ENCODE peak calls at places on chromosome 4, in nine cellular contexts. M is neural progenitor cell, P is DND-41, S is endothelial cell of umbilical vein, A is fibroblast of lung, J is mammary epithelial cell, W is PC-3, T is HCT116, C is A673. N is an unnamed sample.

GRCh38 chr4:82954212-82954611 is 53.7 kb downstream of the THAP9 start:
- DNase-seq in W (no peak), M (no peak), T (no peak), S (no peak), C (no peak), J (no peak), P (no peak), A (no peak), N (no peak)

GRCh38 chr4:87521757-87522374 is 7.3 kb downstream of the SPARCL1 start:
- DNase-seq in P (no peak), T (peak; percentile 19), J (peak; percentile 90), A (peak; percentile 78), S (no peak), M (no peak), W (peak; percentile 89), C (no peak), N (peak; percentile 21)

GRCh38 chr4:10082047-10082446 is 34.6 kb downstream of the WDR1 start:
- DNase-seq in S (no peak), P (no peak), T (no peak), C (no peak), W (no peak), A (no peak), M (no peak), J (no peak), N (no peak)

GRCh38 chr4:165662341-165662740 is 210.7 kb upstream of the TLL1 start:
- DNase-seq in J (no peak), W (no peak), A (peak; percentile 52), S (no peak), M (no peak), C (no peak), P (no peak), T (no peak), N (no peak)

GRCh38 chr4:145452447-145453162 is 29.0 kb upstream of the SMAD1 start:
- DNase-seq in W (peak; percentile 86), A (peak; percentile 1), C (no peak), M (no peak), T (no peak), J (peak; percentile 21), S (peak; percentile 55), P (no peak), N (no peak)

GRCh38 chr4:122865421-122865820 is 38.8 kb downstream of the FGF2 start:
- DNase-seq in W (no peak), C (no peak), J (no peak), T (no peak), P (no peak), A (no peak), S (no peak), M (no peak), N (no peak)

GRCh38 chr4:100366213-100366612 is 151.6 kb downstream of the EMCN start:
- DNase-seq in A (peak; percentile 39), M (no peak), C (no peak), P (no peak), W (no peak), T (no peak), S (no peak), J (peak; percentile 23), N (no peak)

GRCh38 chr4:76996445-76996844 is 46.9 kb downstream of the SEPTIN11 start:
- DNase-seq in W (no peak), J (no peak), S (no peak), T (no peak), A (no peak), P (no peak), C (no peak), M (no peak), N (no peak)

GRCh38 chr4:21195682-21196081 is 495.4 kb downstream of the PACRGL start:
- DNase-seq in M (no peak), P (no peak), A (no peak), C (no peak), T (no peak), J (peak; percentile 23), S (no peak), W (no peak), N (no peak)

GRCh38 chr4:88320780-88321373 is 36.5 kb upstream of the PPM1K start:
- DNase-seq in P (peak; percentile 59), T (no peak), C (no peak), M (no peak), S (peak; percentile 4), A (peak; percentile 66), J (no peak), W (peak; percentile 30), N (peak; percentile 10)

GRCh38 chr4:139921551-139922184 is 232.3 kb downstream of the MAML3 start:
- DNase-seq in C (no peak), T (no peak), A (no peak), M (peak; percentile 40), S (peak; percentile 41), J (no peak), P (no peak), W (peak; percentile 75), N (no peak)

GRCh38 chr4:173834151-173834550 is 304.1 kb upstream of the HAND2 start:
- DNase-seq in P (no peak), A (no peak), C (peak; percentile 58), J (no peak), M (no peak), W (peak; percentile 19), S (no peak), T (peak; percentile 13), N (no peak)

GRCh38 chr4:26000274-26000950 is 86.4 kb downstream of the SMIM20 start:
- DNase-seq in W (no peak), A (peak; percentile 44), P (no peak), T (no peak), J (no peak), S (no peak), M (no peak), C (no peak), N (no peak)

GRCh38 chr4:163495900-163496299 is 1.4 kb downstream of the TMA16 start:
- DNase-seq in C (peak; percentile 6), T (no peak), P (peak; percentile 37), S (peak; percentile 23), W (no peak), J (peak; percentile 1), A (no peak), M (no peak), N (no peak)

GRCh38 chr4:120692964-120693363 is 229.6 kb downstream of the PRDM5 start:
- DNase-seq in W (peak; percentile 82), S (peak; percentile 90), M (no peak), C (peak; percentile 81), J (peak; percentile 90), P (no peak), A (peak; percentile 86), T (peak; percentile 29), N (no peak)

GRCh38 chr4:26048378-26048882 is 134.4 kb downstream of the SMIM20 start:
- DNase-seq in J (no peak), M (no peak), P (no peak), C (no peak), T (no peak), A (peak; percentile 92), S (peak; percentile 54), W (peak; percentile 44), N (peak; percentile 41)

GRCh38 chr4:153207561-153207960 is 3.3 kb downstream of the TRIM2 start:
- DNase-seq in W (peak; percentile 23), C (no peak), J (no peak), P (no peak), A (no peak), S (peak; percentile 33), M (peak; percentile 51), T (no peak), N (no peak)

GRCh38 chr4:6309755-6310154 is 40.1 kb downstream of the WFS1 start:
- DNase-seq in M (peak; percentile 41), S (no peak), W (no peak), P (no peak), T (no peak), J (no peak), C (no peak), A (no peak), N (no peak)
- TF ChIP-seq EZH2 in M (no peak), S (no peak), W (no peak), P (no peak), T (no peak), J (no peak), C (no peak), A (peak; percentile 49), N (no peak)

DNA sequence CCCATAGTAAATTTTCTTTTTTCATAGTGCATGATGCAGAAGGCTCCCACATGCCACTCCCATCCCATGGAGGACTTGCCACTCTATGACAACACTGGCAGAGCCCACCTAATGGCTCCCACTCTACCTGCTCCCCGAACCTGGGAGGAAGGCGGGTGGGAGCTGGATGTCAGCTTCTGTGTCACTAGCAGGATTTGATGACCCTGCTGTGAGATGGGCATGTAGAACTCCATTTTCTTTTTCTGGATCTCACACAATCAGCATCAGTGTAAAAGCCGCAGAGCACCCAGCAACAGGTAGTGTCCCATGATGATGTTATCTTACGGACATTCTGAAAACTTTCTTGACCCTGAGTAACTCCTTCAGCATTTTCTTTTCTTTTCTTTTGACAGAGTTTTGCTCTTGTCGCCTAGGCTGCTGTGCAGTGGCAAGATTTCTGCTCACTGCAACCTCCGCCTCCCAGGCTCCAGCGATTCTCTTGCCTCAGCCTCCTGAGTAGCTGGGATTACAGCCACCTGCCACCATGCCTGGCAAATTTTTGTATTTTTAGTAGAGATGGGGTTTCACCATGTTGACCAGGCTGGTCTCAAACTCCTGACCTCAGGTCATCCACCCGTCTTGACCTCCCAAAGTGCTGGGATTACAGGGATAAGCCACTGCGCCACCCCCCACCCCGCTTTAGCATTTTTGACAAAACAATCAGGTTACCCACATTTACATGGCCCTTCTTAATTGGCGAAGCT is 15.0 kb upstream of the ADH1A start:
- DNase-seq in J (no peak), A (no peak), C (no peak), P (no peak), T (no peak), M (no peak), W (no peak), S (no peak), N (no peak)
- TF ChIP-seq CTCF in J (no peak), A (no peak), C (no peak), P (no peak), T (no peak), M (no peak), W (no peak), S (no peak), N (no peak)

GRCh38 chr4:2848449-2848848 is 4.8 kb downstream of the ADD1 start:
- DNase-seq in T (no peak), P (no peak), W (peak; percentile 12), S (no peak), J (peak; percentile 16), M (no peak), C (no peak), A (peak; percentile 58), N (no peak)
- H3K4me1 ChIP-seq in T (peaks cover 7% of the 10 kb centered on the region), P (peaks cover 42% of the 10 kb centered on the region), W (peaks cover 9% of the 10 kb centered on the region), S (peaks cover 12% of the 10 kb centered on the region), J (peaks cover 4% of the 10 kb centered on the region), M (no peaks in the 10 kb centered on the region), C (peaks cover 16% of the 10 kb centered on the region), A (peaks cover 11% of the 10 kb centered on the region), N (peaks cover 9% of the 10 kb centered on the region)

DNA sequence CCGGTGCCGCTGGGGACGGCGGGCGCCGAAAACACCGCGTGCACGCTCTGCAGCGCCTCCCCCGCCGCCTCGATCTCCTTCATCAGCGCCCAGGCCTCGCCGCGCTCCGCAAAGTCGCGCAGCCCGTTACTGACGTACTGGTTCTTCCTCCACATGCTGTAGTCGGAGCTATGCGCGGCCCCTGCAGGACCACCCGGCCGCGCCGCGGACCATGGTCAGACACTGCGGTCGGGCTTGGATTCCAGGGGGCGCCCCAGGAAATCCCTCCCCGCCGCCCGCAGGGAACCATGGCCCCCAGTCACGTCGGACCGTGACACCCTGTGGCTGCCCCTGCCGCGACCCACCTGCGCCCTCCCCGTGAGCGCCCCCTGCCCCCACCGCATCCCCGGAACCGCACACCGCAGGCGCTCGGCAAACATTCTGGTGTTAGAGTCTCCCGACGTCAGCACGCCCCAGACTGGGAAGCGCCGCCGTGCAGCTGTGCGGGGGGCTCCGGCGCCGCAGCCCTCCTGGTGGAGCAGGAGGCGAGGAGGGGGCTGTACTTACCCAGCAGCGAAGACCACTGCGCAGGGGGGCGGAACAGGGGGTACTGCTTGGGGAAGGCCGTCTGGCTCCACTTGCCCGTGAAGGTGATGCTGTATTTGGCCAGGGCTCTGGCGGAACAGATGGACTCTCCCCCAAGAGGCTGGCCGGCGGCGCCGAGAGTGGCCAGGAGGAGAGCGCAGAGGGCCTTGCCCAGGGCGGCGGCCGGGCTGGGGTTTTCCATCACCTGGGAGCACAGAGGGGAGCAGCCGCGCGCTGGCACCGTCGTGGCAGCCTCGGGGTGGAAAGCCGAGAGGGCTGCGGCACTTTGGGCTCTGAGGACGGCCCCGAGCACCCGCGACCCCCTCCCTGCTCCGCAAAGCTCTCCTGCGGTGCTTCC is 816 bp downstream of the SPON2 start:
- DNase-seq in M (peak; percentile 70), J (no peak), W (no peak), P (no peak), S (no peak), A (no peak), T (no peak), C (no peak), N (no peak)
- TF ChIP-seq EZH2 in M (peak; percentile 99), J (peak; percentile 82), W (peak; percentile 26), P (no peak), S (peak; percentile 96), A (no peak), T (no peak), C (no peak), N (no peak)

N was measured in PC-9.